ENCODE peak calls at places on chromosome 1, in four cellular contexts. F is HepG2, W is K562, I is GM12878. E is an unnamed sample.

GRCh38 chr1:31382379-31382989 is 9.6 kb upstream of the FABP3 start:
- DNase-seq in F (no peak), W (no peak), I (no peak), E (no peak)

GRCh38 chr1:12662556-12662955 is 18.7 kb downstream of the AADACL4 start:
- DNase-seq in F (no peak), W (no peak), I (no peak), E (no peak)

GRCh38 chr1:181392133-181392532 is 91.2 kb upstream of the CACNA1E start:
- DNase-seq in F (no peak), W (no peak), I (no peak), E (no peak)

GRCh38 chr1:36879613-36880012 is 154.7 kb downstream of the GRIK3 start:
- DNase-seq in F (no peak), W (no peak), I (no peak), E (no peak)

GRCh38 chr1:24327886-24328285 is 8.7 kb downstream of the GRHL3 start:
- DNase-seq in F (no peak), W (no peak), I (no peak), E (no peak)

GRCh38 chr1:55750020-55750995 is 535.1 kb upstream of the USP24 start:
- DNase-seq in F (no peak), W (no peak), I (no peak), E (no peak)

GRCh38 chr1:214637722-214638473 is 34.9 kb downstream of the CENPF start:
- DNase-seq in F (peak; percentile 15), W (peak; percentile 15), I (no peak), E (peak; percentile 43)

GRCh38 chr1:41810446-41810845 is 108.3 kb downstream of the HIVEP3 start:
- DNase-seq in F (no peak), W (peak; percentile 30), I (no peak), E (peak; percentile 6)

GRCh38 chr1:78691995-78692747 is 42.5 kb downstream of the IFI44 start:
- DNase-seq in F (no peak), W (no peak), I (no peak), E (no peak)

GRCh38 chr1:27658951-27659496 is 13.0 kb downstream of the IFI6 start:
- DNase-seq in F (no peak), W (no peak), I (peak; percentile 62), E (no peak)

GRCh38 chr1:183327429-183328290 is 90.5 kb downstream of the NMNAT2 start:
- DNase-seq in F (no peak), W (no peak), I (no peak), E (no peak)
- TF ChIP-seq ESRRA in F (no peak), W (no peak), I (no peak), E (no peak)

GRCh38 chr1:205450448-205450847 is 5.4 kb downstream of the BLACAT1 start:
- DNase-seq in F (peak; percentile 68), W (no peak), I (no peak), E (no peak)
- TF ChIP-seq HDAC2 in F (no peak), W (no peak), I (no peak), E (no peak)

DNA sequence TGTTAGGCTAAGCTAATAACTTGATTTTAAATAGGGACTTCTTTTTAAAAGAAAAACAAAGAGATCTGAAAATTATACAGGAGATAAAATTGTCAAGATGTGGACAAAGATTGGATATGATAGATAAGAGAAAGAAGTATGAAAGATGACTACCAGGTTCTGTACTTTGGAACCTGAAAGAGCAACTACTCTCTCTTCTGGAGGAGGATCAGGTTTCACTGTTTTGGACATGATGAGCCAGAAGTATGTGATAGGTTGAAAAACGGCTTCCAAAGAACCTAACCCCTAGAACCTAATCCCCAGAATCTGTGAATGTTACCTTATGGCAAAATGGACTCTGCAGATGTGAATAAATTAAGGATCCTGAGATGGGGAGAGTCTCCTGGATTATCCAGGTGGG is 26.2 kb downstream of the RSBN1 start:
- DNase-seq in F (peak; percentile 65), W (peak; percentile 38), I (no peak), E (no peak)
- TF ChIP-seq ESRRA in F (no peak), W (no peak), I (no peak), E (no peak)

GRCh38 chr1:232316864-232317263 is 313.1 kb downstream of the SIPA1L2 start:
- DNase-seq in F (no peak), W (no peak), I (no peak), E (no peak)
- TF ChIP-seq HDAC2 in F (no peak), W (no peak), I (no peak), E (no peak)

GRCh38 chr1:236833593-236833992 is 38.5 kb downstream of the MTR start:
- DNase-seq in F (peak; percentile 58), W (no peak), I (no peak), E (no peak)
- TF ChIP-seq ESRRA in F (no peak), W (no peak), I (no peak), E (no peak)

GRCh38 chr1:173295391-173295790 is 88.3 kb upstream of the TNFSF4 start:
- DNase-seq in F (no peak), W (no peak), I (no peak), E (no peak)
- TF ChIP-seq HDAC2 in F (no peak), W (no peak), I (no peak), E (no peak)

GRCh38 chr1:148263128-148263905 is 111.2 kb upstream of the NBPF11 start:
- DNase-seq in F (peak; percentile 66), W (peak; percentile 57), I (peak; percentile 68), E (peak; percentile 92)
- TF ChIP-seq ESRRA in F (no peak), W (no peak), I (no peak), E (no peak)

GRCh38 chr1:100834779-100835645 is 59.6 kb downstream of the EXTL2 start:
- DNase-seq in F (peak; percentile 25), W (peak; percentile 37), I (no peak), E (peak; percentile 2)

GRCh38 chr1:100835866-100836842 is 58.5 kb downstream of the EXTL2 start:
- DNase-seq in F (no peak), W (no peak), I (no peak), E (no peak)

DNA sequence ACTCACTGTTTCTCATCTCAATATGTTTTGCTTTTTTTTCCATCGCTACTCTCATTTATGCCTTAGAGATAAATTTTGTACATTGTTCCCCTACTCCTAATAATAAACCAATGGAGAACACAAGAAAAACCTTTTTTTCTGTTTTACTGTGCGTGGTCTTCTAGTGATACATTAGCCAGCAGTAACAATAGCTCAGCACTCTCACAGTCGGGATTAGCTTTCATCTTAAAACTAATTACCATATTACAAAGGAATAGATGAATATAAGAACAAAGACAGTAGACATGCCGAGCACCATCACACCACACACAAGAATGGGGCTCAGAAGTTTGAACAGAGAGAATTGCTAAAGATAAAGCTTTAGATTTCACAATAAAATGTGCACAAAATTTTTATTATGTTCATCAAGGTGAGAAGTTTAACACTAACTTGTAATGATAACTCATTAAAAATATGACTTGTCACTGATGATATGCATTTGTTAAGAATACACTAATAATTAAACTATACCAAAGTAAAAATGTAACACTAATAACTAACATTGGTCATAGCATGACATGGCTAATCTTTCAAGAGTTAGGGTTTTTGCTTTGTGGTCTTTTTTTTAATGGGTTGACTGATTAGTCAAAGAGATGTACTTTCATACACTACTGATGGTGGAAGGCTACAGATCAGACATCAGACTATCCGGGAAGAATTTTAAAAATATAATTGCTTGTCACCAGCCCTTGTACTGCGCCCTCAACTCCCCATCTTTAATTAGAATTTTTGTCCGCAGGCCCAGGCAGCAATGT is 61.8 kb downstream of the EXTL2 start:
- DNase-seq in F (no peak), W (no peak), I (no peak), E (no peak)
- TF ChIP-seq HDAC2 in F (no peak), W (no peak), I (no peak), E (no peak)

DNA sequence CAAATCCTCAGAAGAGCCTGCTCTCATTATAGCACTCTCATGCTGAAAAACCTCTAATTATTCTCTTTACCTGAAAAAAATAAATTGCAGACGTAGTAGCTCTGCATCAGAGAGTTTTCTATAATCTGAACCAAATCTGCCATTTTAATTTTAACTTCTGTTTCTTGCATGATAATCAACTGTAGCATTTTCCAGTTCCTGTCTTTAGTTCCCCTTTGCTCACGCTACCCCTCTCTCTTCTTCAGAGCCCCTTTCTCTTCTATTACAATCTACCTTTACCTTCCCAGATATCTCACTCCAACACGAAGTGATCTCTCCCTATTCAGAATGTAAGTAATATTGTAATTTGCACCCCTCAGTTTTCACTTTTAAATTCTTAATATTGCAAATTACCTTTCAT is 31.4 kb downstream of the FMO1 start:
- DNase-seq in F (no peak), W (no peak), I (no peak), E (no peak)
- TF ChIP-seq ESRRA in F (no peak), W (no peak), I (no peak), E (no peak)

GRCh38 chr1:63148825-63149645 is 173.3 kb upstream of the FOXD3 start:
- DNase-seq in F (peak; percentile 32), W (peak; percentile 23), I (no peak), E (peak; percentile 10)
- TF ChIP-seq HDAC2 in F (no peak), W (no peak), I (no peak), E (no peak)